ENCODE peak calls at places on chromosomes 5 and 9, in nine cellular contexts. Q, A, N, L, B, K, M, I and S are unnamed samples. For H3K9me3 and H3K4me1, the result is how much of the 10 kb centered on the place peaks cover.

GRCh38 chr9:136244116-136244775 is 1.4 kb downstream of the QSOX2 start:
- DNase-seq in L (no peak), M (no peak), I (no peak), Q (no peak), A (no peak), N (peak), K (no peak), B (no peak), S (no peak)

GRCh38 chr9:5459289-5459829 is 9.0 kb downstream of the CD274 start:
- DNase-seq in L (no peak), M (peak), Q (no peak), K (no peak), N (no peak), A (no peak), B (peak), I (no peak), S (peak)

GRCh38 chr5:20678814-20679298 is 690.9 kb upstream of the CDH18 start:
- DNase-seq in A (no peak), N (no peak), M (no peak), K (peak), I (peak), Q (peak), B (peak), L (no peak), S (no peak)

GRCh38 chr9:88044200-88044599 is 69.9 kb upstream of the CDK20 start:
- DNase-seq in B (no peak), K (no peak), Q (no peak), M (no peak), A (no peak), N (no peak), I (no peak), L (peak), S (no peak)

GRCh38 chr5:78345485-78345884 is 14.9 kb upstream of the SCAMP1 start:
- DNase-seq in M (no peak), I (no peak), L (no peak), A (no peak), B (peak), Q (no peak), K (no peak), N (no peak), S (no peak)

GRCh38 chr9:126301985-126302603 is 24.5 kb upstream of the MVB12B start:
- DNase-seq in Q (peak), N (peak), I (no peak), B (peak), L (peak), K (peak), A (peak), M (peak), S (peak)

GRCh38 chr9:109286571-109286977 is 34.3 kb downstream of the EPB41L4B start:
- DNase-seq in M (no peak), L (no peak), N (no peak), B (peak), Q (no peak), I (no peak), A (no peak), K (peak), S (no peak)

GRCh38 chr9:85727500-85727899 is 14.3 kb downstream of the AGTPBP1 start:
- DNase-seq in Q (no peak), I (no peak), K (no peak), M (no peak), L (no peak), N (no peak), B (peak), A (no peak), S (no peak)

GRCh38 chr9:77816641-77817341 is 168.7 kb upstream of the GNA14 start:
- DNase-seq in A (no peak), I (no peak), L (no peak), B (no peak), K (no peak), M (no peak), Q (no peak), N (no peak), S (no peak)

GRCh38 chr5:132663771-132664695 is 6.1 kb downstream of the IL13 start:
- DNase-seq in I (no peak), N (no peak), K (no peak), Q (peak), M (peak), A (no peak), L (no peak), B (no peak), S (no peak)

GRCh38 chr5:8209500-8209899 is 340.6 kb downstream of the MTRR start:
- DNase-seq in I (no peak), A (no peak), Q (no peak), M (no peak), L (no peak), K (no peak), B (no peak), N (no peak), S (no peak)

GRCh38 chr9:125889524-125890473 is 142.6 kb downstream of the PBX3 start:
- DNase-seq in I (no peak), M (peak), K (peak), N (no peak), A (peak), Q (peak), L (peak), B (peak), S (peak)

GRCh38 chr5:138352722-138353549 is 451 bp downstream of the KDM3B start:
- DNase-seq in I (peak), L (peak), Q (peak), M (peak), N (peak), K (peak), B (peak), A (peak), S (peak)

GRCh38 chr5:10528056-10528816 is 35.6 kb upstream of the ANKRD33B start:
- DNase-seq in B (no peak), Q (no peak), A (no peak), I (peak), N (no peak), K (no peak), M (no peak), L (no peak), S (no peak)

GRCh38 chr9:92971121-92971520 is 23.8 kb downstream of the FGD3 start:
- DNase-seq in L (no peak), B (no peak), K (no peak), M (no peak), I (no peak), Q (no peak), N (no peak), A (peak), S (no peak)

GRCh38 chr5:43543434-43543833 is 13.4 kb downstream of the PAIP1 start:
- DNase-seq in L (no peak), M (no peak), B (peak), K (no peak), N (no peak), A (no peak), I (no peak), Q (no peak), S (no peak)

GRCh38 chr5:83475540-83476469 is 4.3 kb downstream of the VCAN start:
- DNase-seq in N (no peak), I (no peak), B (peak), A (no peak), M (no peak), L (peak), Q (no peak), K (peak), S (no peak)

GRCh38 chr9:79470957-79471356 is 100.8 kb upstream of the TLE4 start:
- DNase-seq in M (no peak), A (no peak), K (no peak), L (no peak), Q (no peak), N (no peak), I (no peak), B (no peak), S (no peak)

GRCh38 chr9:21801683-21802417 is 586 bp upstream of the MTAP start:
- DNase-seq in K (peak), A (peak), B (peak), N (peak), M (peak), I (peak), Q (peak), L (peak), S (peak)

GRCh38 chr9:37005517-37006140 is 28.4 kb downstream of the PAX5 start:
- DNase-seq in N (no peak), L (no peak), A (no peak), M (no peak), K (no peak), B (no peak), Q (no peak), I (no peak), S (no peak)

GRCh38 chr5:141757402-141757801 is 75.4 kb upstream of the ARAP3 start:
- DNase-seq in K (peak), Q (peak), A (no peak), I (no peak), B (peak), M (peak), N (no peak), L (peak), S (peak)

GRCh38 chr5:89827388-89827787 is 582.2 kb downstream of the CETN3 start:
- DNase-seq in L (no peak), K (no peak), Q (no peak), M (no peak), N (no peak), A (no peak), I (no peak), B (no peak), S (no peak)

GRCh38 chr9:136052433-136052880 is 42.6 kb downstream of the NACC2 start:
- DNase-seq in K (peak), Q (peak), N (no peak), B (no peak), I (peak), M (peak), L (peak), A (no peak), S (peak)

GRCh38 chr5:99911971-99912370 is 623.2 kb upstream of the FAM174A start:
- DNase-seq in N (no peak), I (no peak), A (no peak), L (no peak), M (no peak), B (no peak), K (no peak), Q (no peak), S (no peak)

GRCh38 chr5:17272111-17272510 is 54.7 kb downstream of the BASP1 start:
- DNase-seq in M (no peak), A (no peak), N (no peak), L (no peak), Q (no peak), I (no peak), B (no peak), K (no peak), S (no peak)

GRCh38 chr9:69379250-69379982 is 54.4 kb downstream of the ENTREP1 start:
- DNase-seq in Q (no peak), B (peak), K (peak), N (no peak), I (no peak), A (no peak), L (no peak), M (no peak), S (no peak)

GRCh38 chr5:173531863-173532262 is 84.6 kb downstream of the BOD1 start:
- DNase-seq in M (no peak), K (no peak), Q (no peak), L (no peak), I (no peak), B (no peak), A (no peak), N (no peak), S (no peak)

GRCh38 chr5:180467028-180467427 is 27.2 kb upstream of the CNOT6 start:
- DNase-seq in I (peak), L (no peak), M (peak), K (peak), Q (peak), A (no peak), B (peak), N (no peak), S (no peak)

GRCh38 chr5:1687301-1687970 is 112.2 kb downstream of the MRPL36 start:
- DNase-seq in L (no peak), B (no peak), I (no peak), A (no peak), Q (no peak), K (no peak), N (no peak), M (no peak), S (no peak)

GRCh38 chr9:129839324-129840023 is 4.2 kb downstream of the USP20 start:
- DNase-seq in B (no peak), M (no peak), N (no peak), L (no peak), I (no peak), Q (no peak), K (no peak), A (no peak), S (no peak)

GRCh38 chr5:149638546-149639241 is 57.4 kb downstream of the ARHGEF37 start:
- DNase-seq in A (no peak), Q (no peak), M (no peak), K (no peak), B (no peak), L (no peak), N (no peak), I (no peak), S (peak)

GRCh38 chr9:117335797-117336435 is 78.9 kb downstream of the ASTN2 start:
- DNase-seq in N (no peak), Q (no peak), K (no peak), B (no peak), A (no peak), M (no peak), I (no peak), L (no peak), S (no peak)

GRCh38 chr5:19855929-19856328 is 132.1 kb downstream of the CDH18 start:
- DNase-seq in B (no peak), M (no peak), L (no peak), N (no peak), A (no peak), K (no peak), I (no peak), Q (no peak), S (no peak)

GRCh38 chr5:134873494-134873893 is 677 bp upstream of the TXNDC15 start:
- DNase-seq in I (no peak), K (no peak), Q (no peak), A (no peak), B (no peak), N (peak), M (no peak), L (peak), S (peak)

GRCh38 chr5:144460608-144461007 is 289.9 kb downstream of the KCTD16 start:
- DNase-seq in M (no peak), Q (no peak), K (no peak), L (no peak), B (no peak), N (no peak), A (no peak), I (no peak), S (no peak)

DNA sequence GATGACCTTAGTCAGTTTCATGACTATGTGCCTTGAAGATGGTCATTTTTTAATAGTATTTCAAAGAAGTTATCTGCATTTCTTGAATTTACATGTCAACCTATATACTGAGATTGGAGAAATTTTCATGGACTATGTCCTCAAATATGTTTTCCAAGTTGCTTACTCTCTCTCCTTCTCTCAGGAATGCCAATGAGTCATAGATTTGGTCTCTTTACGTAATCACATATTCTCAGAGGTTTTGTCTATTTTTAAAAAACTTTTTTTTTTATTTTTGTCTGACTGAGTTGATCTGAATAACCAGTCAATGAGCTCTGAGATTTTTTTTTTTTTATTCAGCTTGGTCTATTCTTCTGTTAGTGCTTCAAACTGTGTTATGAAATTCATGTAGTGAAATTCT is 374.7 kb upstream of the GRIN3A start:
- DNase-seq in N (no peak), M (no peak), Q (no peak), K (no peak), A (no peak), B (no peak), L (no peak), I (no peak), S (no peak)
- H3K9me3 ChIP-seq in N (under half), M (under half), Q (under half), K (under half), A (under half), B (under half), L (under half), I (under half), S (under half)

GRCh38 chr9:113589890-113590289 is 126.4 kb downstream of the RGS3 start:
- DNase-seq in I (no peak), L (no peak), N (peak), K (peak), Q (peak), B (peak), A (no peak), M (no peak), S (no peak)
- TF ChIP-seq CTCF in I (peak), L (peak), N (peak), K (peak), Q (peak), B (peak), A (peak), M (no peak), S (peak)

GRCh38 chr9:70400107-70400892 is 14.2 kb downstream of the KLF9 start:
- DNase-seq in Q (no peak), I (no peak), M (no peak), A (no peak), N (no peak), B (no peak), L (no peak), K (no peak), S (no peak)
- H3K4me1 ChIP-seq in Q (under half), I (under half), M (half or more), A (half or more), N (under half), B (under half), L (under half), K (under half), S (under half)

DNA sequence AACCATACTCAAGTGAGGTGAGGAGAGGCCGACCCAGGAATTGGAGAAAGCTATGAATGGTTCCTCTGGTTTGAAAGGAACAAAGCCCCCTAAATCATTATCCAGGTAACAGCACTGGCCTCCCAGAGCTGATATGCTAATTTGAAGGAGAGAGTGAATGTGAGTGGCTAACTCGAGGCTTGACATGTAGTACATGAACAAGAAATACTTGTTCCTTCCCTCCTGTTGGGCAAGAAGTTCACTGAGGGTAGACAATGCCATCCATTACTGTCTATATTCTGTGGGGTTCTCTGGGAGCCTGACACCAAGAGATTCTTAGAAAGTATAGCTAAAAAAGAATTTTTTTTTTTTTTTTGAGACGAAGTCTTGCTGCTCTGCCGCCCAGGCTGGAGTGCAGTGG is 32.5 kb upstream of the ZNF354A start:
- DNase-seq in L (no peak), M (peak), I (no peak), N (no peak), A (no peak), B (no peak), Q (no peak), K (no peak), S (no peak)
- H3K9me3 ChIP-seq in L (under half), M (under half), I (under half), N (under half), A (under half), B (under half), Q (under half), K (under half), S (under half)

GRCh38 chr9:96655198-96655851 is at the start of gene PRXL2C:
- DNase-seq in A (peak), L (no peak), K (peak), M (peak), Q (peak), I (peak), B (peak), N (no peak), S (peak)

GRCh38 chr9:96651626-96652025 is 3.5 kb downstream of the PRXL2C start:
- DNase-seq in A (no peak), I (no peak), N (peak), M (no peak), B (peak), K (peak), L (no peak), Q (no peak), S (no peak)

GRCh38 chr9:96649620-96650323 is 5.3 kb downstream of the PRXL2C start:
- DNase-seq in K (no peak), M (no peak), B (no peak), A (no peak), N (no peak), Q (no peak), L (no peak), I (no peak), S (peak)

DNA sequence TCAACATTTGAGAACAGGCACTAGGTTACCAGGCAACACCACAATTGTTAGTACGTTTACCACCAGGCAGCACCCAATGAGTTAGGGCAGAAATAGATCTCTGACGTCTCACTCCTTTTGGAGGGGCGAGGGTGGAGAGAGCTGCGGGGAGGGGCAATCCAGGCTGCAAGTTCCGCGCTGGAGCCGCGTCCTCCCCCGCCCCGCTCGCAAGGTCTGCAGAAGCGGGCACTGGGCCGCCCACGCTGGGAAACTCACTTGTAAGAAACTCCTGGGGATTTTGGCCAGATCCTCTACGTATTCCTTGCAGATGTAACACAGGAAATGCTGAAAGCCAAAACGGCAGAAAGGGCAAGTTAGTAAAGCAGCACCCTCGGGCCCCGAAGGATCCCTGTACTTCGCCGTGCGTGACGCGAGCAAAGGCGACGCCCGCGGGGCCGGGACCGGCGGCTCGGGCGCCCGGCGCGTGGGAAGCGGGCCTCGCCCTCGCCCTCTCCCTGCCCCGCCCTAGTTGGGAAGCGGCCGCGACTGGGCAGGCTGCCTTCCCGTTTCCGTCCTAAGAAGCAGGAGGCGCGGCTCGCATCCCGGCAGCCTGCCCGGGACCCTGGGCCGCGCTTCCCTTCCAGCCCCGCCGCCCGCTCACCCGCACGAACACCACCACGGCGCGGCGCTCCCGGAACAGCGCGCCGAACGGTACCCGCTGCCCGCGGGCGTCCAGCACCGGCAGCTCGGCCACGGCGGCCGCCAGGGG is 493 bp downstream of the PRXL2C start:
- DNase-seq in I (peak), L (peak), B (peak), Q (peak), K (peak), M (peak), A (peak), N (no peak), S (peak)
- TF ChIP-seq CTCF in I (peak), L (peak), B (peak), Q (no peak), K (peak), M (no peak), A (no peak), N (no peak), S (peak)

DNA sequence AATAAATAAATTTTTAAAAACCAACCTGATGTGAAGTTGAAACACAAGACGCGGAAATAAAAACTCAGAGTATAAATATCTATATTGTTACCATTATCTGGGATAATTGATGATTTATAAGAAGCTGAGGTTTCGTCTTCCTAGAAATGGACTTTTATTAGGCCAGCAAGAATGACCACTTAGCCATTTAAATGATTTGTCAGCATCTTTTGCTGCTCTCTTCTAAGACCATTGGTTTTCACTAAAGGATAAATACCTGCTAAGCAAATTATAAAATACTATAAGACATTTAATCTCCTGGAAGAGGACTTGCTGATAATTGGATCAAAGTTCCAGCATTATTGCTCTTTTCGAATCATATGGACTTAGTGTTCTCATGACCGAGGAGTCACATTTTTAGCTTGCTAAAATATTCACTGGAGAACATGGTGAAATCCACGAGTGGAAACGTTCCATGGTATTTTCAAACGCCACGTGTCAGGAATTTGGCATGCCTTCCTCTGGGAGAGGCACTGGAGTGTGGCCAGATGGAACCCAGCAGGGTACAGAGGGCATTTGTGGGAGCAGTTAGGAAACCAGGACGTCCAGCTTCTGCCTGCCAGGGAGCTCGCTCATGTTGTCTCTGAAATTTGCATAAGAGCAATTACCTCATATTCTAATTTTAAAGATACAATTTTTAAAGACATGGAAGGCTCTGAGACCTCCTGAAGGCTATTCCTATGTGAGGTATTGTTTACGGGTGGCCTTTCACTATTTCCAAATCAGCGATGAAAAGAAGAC is 43.1 kb downstream of the TNFAIP8 start:
- DNase-seq in M (peak), L (no peak), Q (no peak), K (peak), A (no peak), N (no peak), B (peak), I (no peak), S (no peak)
- H3K4me1 ChIP-seq in M (half or more), L (under half), Q (under half), K (under half), A (under half), N (half or more), B (under half), I (under half), S (under half)